ENCODE peak calls at places on chromosome 7, in six cellular contexts. One of them, this sample, is unnamed.

GRCh38 chr7:128430207-128430606 is 20.4 kb upstream of the IMPDH1 start:
- DNase-seq in CD4-positive, alpha-beta T cell: no peak
- DNase-seq in ovary: no peak
- DNase-seq in mesendoderm: no peak
- DNase-seq in neuronal stem cell: no peak
- DNase-seq in lower lobe of right lung: no peak
- DNase-seq in this sample: no peak

GRCh38 chr7:133771778-133772421 is 355.2 kb upstream of the LRGUK start:
- DNase-seq in CD4-positive, alpha-beta T cell: no peak
- DNase-seq in ovary: no peak
- DNase-seq in mesendoderm: no peak
- DNase-seq in neuronal stem cell: no peak
- DNase-seq in lower lobe of right lung: no peak
- DNase-seq in this sample: no peak

GRCh38 chr7:81361769-81362168 is 408.1 kb downstream of the HGF start:
- DNase-seq in CD4-positive, alpha-beta T cell: no peak
- DNase-seq in ovary: no peak
- DNase-seq in mesendoderm: peak
- DNase-seq in neuronal stem cell: no peak
- DNase-seq in lower lobe of right lung: no peak
- DNase-seq in this sample: no peak

GRCh38 chr7:70630647-70631457 is 501.1 kb upstream of the GALNT17 start:
- DNase-seq in CD4-positive, alpha-beta T cell: no peak
- DNase-seq in ovary: peak
- DNase-seq in mesendoderm: no peak
- DNase-seq in neuronal stem cell: no peak
- DNase-seq in lower lobe of right lung: no peak
- DNase-seq in this sample: no peak

GRCh38 chr7:5421626-5422323 is 1.9 kb downstream of the TNRC18 start:
- DNase-seq in CD4-positive, alpha-beta T cell: no peak
- DNase-seq in ovary: peak
- DNase-seq in mesendoderm: peak
- DNase-seq in neuronal stem cell: no peak
- DNase-seq in lower lobe of right lung: peak
- DNase-seq in this sample: peak

GRCh38 chr7:51141451-51141971 is 175.1 kb downstream of the COBL start:
- DNase-seq in CD4-positive, alpha-beta T cell: no peak
- DNase-seq in ovary: no peak
- DNase-seq in mesendoderm: peak
- DNase-seq in neuronal stem cell: peak
- DNase-seq in lower lobe of right lung: no peak
- DNase-seq in this sample: no peak

GRCh38 chr7:116522247-116522646 is 2.6 kb upstream of the CAV1 start:
- DNase-seq in CD4-positive, alpha-beta T cell: no peak
- DNase-seq in ovary: no peak
- DNase-seq in mesendoderm: peak
- DNase-seq in neuronal stem cell: no peak
- DNase-seq in lower lobe of right lung: no peak
- DNase-seq in this sample: no peak

GRCh38 chr7:151964951-151965350 is 8.7 kb downstream of the GALNTL5 start:
- DNase-seq in CD4-positive, alpha-beta T cell: no peak
- DNase-seq in ovary: no peak
- DNase-seq in mesendoderm: no peak
- DNase-seq in neuronal stem cell: no peak
- DNase-seq in lower lobe of right lung: no peak
- DNase-seq in this sample: no peak

GRCh38 chr7:128027485-128027980 is 3.7 kb downstream of the LRRC4 start:
- DNase-seq in CD4-positive, alpha-beta T cell: no peak
- DNase-seq in ovary: no peak
- DNase-seq in mesendoderm: no peak
- DNase-seq in neuronal stem cell: no peak
- DNase-seq in lower lobe of right lung: no peak
- DNase-seq in this sample: no peak

GRCh38 chr7:12028508-12028907 is 182.6 kb upstream of the TMEM106B start:
- DNase-seq in CD4-positive, alpha-beta T cell: no peak
- DNase-seq in ovary: no peak
- DNase-seq in mesendoderm: no peak
- DNase-seq in neuronal stem cell: no peak
- DNase-seq in lower lobe of right lung: no peak
- DNase-seq in this sample: no peak

GRCh38 chr7:14303536-14303935 is 314.1 kb upstream of the ETV1 start:
- DNase-seq in CD4-positive, alpha-beta T cell: no peak
- DNase-seq in ovary: no peak
- DNase-seq in mesendoderm: peak
- DNase-seq in neuronal stem cell: no peak
- DNase-seq in lower lobe of right lung: no peak
- DNase-seq in this sample: no peak

GRCh38 chr7:23597064-23597907 is at the start of gene CCDC126:
- DNase-seq in CD4-positive, alpha-beta T cell: peak
- DNase-seq in ovary: peak
- DNase-seq in mesendoderm: peak
- DNase-seq in neuronal stem cell: peak
- DNase-seq in lower lobe of right lung: peak
- DNase-seq in this sample: peak

GRCh38 chr7:68461430-68461829 is 1136.8 kb upstream of the AUTS2 start:
- DNase-seq in CD4-positive, alpha-beta T cell: no peak
- DNase-seq in ovary: no peak
- DNase-seq in mesendoderm: no peak
- DNase-seq in neuronal stem cell: no peak
- DNase-seq in lower lobe of right lung: no peak
- DNase-seq in this sample: no peak

GRCh38 chr7:37441405-37441797 is 7.3 kb downstream of the ELMO1 start:
- DNase-seq in CD4-positive, alpha-beta T cell: no peak
- DNase-seq in ovary: no peak
- DNase-seq in mesendoderm: no peak
- DNase-seq in neuronal stem cell: no peak
- DNase-seq in lower lobe of right lung: no peak
- DNase-seq in this sample: no peak
- H3K27ac ChIP-seq in CD4-positive, alpha-beta T cell: peak
- H3K27ac ChIP-seq in ovary: no peak
- H3K27ac ChIP-seq in mesendoderm: no peak
- H3K27ac ChIP-seq in neuronal stem cell: no peak
- H3K27ac ChIP-seq in lower lobe of right lung: peak
- H3K27ac ChIP-seq in this sample: peak

DNA sequence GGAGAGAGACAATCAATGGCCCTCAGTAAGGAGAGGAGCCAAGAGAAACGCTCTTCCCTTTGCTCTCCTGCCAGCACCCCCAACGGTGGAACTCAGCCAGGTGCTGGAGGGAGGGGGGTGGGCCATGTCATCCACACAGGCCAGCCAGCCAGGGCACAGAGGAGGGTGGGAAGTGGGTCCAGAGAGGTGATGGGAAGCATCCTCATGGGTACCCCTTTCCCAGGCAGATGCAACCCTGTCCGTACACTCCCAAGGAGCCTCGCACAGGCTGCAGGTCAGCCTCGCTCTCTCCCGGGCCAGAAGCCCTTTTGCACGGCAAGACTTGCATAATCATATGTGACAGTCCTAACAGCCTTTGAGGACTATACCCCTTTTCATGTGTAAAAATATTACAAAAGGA is 142.0 kb upstream of the NAMPT start:
- DNase-seq in CD4-positive, alpha-beta T cell: no peak
- DNase-seq in ovary: peak
- DNase-seq in mesendoderm: no peak
- DNase-seq in neuronal stem cell: no peak
- DNase-seq in lower lobe of right lung: no peak
- DNase-seq in this sample: no peak
- H3K27ac ChIP-seq in CD4-positive, alpha-beta T cell: no peak
- H3K27ac ChIP-seq in ovary: no peak
- H3K27ac ChIP-seq in mesendoderm: no peak
- H3K27ac ChIP-seq in neuronal stem cell: no peak
- H3K27ac ChIP-seq in lower lobe of right lung: peak
- H3K27ac ChIP-seq in this sample: no peak

DNA sequence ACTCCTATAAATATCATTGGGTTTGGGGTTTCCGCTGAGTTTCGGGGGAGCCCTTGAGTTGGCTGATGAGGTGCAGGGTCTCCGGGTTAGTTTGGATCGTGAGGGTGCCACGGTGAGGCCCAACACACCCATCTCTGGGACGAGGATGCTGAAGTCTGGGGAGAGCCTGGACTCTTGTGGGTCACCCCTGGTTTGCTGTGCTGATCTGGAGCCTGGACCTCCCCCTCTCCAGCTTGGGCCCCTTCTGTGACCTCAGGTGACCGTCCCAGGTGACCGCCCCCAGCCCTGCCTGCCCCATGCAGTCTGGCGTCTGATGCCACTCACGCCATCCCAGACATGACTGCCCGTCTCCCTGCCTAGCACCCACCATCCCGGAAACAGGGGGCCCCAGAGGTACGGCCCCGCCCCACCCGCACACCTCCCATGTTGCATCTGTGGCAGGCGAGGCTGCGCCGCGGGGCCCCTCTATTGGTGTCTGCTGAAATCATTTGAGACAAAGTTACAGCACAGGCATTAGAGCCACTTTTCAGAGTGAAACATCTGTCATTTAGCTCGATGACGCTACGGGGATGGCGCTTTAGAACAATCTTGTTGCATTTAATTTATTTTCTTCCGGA is 21.0 kb downstream of the UNCX start:
- DNase-seq in CD4-positive, alpha-beta T cell: no peak
- DNase-seq in ovary: no peak
- DNase-seq in mesendoderm: no peak
- DNase-seq in neuronal stem cell: no peak
- DNase-seq in lower lobe of right lung: peak
- DNase-seq in this sample: no peak
- H3K27ac ChIP-seq in CD4-positive, alpha-beta T cell: no peak
- H3K27ac ChIP-seq in ovary: no peak
- H3K27ac ChIP-seq in mesendoderm: no peak
- H3K27ac ChIP-seq in neuronal stem cell: no peak
- H3K27ac ChIP-seq in lower lobe of right lung: no peak
- H3K27ac ChIP-seq in this sample: no peak

DNA sequence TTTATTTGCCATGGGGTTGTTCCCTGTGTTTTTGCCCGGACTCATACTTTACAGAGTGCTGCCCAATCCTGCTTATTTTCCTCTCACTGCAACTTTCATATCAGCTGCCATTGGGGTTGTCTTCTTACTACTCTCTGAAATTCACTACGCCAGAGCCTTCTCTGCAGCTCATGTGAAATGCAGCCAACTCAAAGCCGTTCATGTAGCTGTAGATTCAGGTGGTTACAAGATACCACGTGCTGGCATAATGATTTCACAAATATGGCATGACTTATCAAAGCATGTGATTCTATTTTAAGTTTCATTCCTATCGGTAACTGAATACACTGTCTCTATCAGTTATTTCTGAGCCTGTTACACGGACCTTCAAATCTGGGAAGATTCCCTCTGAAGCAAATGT is 130.3 kb upstream of the WNT16 start:
- DNase-seq in CD4-positive, alpha-beta T cell: no peak
- DNase-seq in ovary: no peak
- DNase-seq in mesendoderm: no peak
- DNase-seq in neuronal stem cell: no peak
- DNase-seq in lower lobe of right lung: no peak
- DNase-seq in this sample: no peak
- H3K27ac ChIP-seq in CD4-positive, alpha-beta T cell: no peak
- H3K27ac ChIP-seq in ovary: no peak
- H3K27ac ChIP-seq in mesendoderm: no peak
- H3K27ac ChIP-seq in neuronal stem cell: no peak
- H3K27ac ChIP-seq in lower lobe of right lung: no peak
- H3K27ac ChIP-seq in this sample: no peak

This sample was measured in substantia nigra.